ENCODE peak calls at places on chromosomes 3 and 15, in four cellular contexts. F is A673, V is astrocyte of the spinal cord, U is GM23338. E is an unnamed sample.

GRCh38 chr3:18153571-18154173 is 271.5 kb downstream of the SATB1 start:
- DNase-seq in U (peak; percentile 7), F (no peak), V (peak; percentile 66), E (peak; percentile 75)

GRCh38 chr3:43071313-43071893 is 34.5 kb downstream of the POMGNT2 start:
- DNase-seq in U (peak; percentile 74), F (peak; percentile 2), V (no peak), E (no peak)

GRCh38 chr3:191523099-191523498 is 62.1 kb downstream of the PYDC2 start:
- DNase-seq in F (no peak), V (no peak), U (no peak), E (no peak)

GRCh38 chr3:39102504-39103323 is 4.7 kb downstream of the GORASP1 start:
- DNase-seq in V (no peak), U (no peak), F (no peak), E (no peak)

GRCh38 chr15:40150163-40150925 is 10.5 kb upstream of the BUB1B start:
- DNase-seq in V (peak; percentile 63), F (peak; percentile 71), U (no peak), E (peak; percentile 56)

GRCh38 chr3:105869531-105869833 is 670 bp upstream of the CBLB start:
- DNase-seq in U (no peak), F (no peak), V (no peak), E (no peak)

GRCh38 chr3:131973731-131974130 is 61.1 kb downstream of the CPNE4 start:
- DNase-seq in F (peak; percentile 58), V (peak; percentile 77), U (peak; percentile 85), E (no peak)

GRCh38 chr3:2856793-2857135 is 253.4 kb downstream of the IL5RA start:
- DNase-seq in F (no peak), U (no peak), V (no peak), E (no peak)

GRCh38 chr15:25737218-25737643 is 125.9 kb downstream of the ATP10A start:
- DNase-seq in U (no peak), F (no peak), V (peak; percentile 50), E (no peak)

GRCh38 chr15:75532413-75533250 is 46.5 kb downstream of the PTPN9 start:
- DNase-seq in V (peak; percentile 93), F (no peak), U (peak; percentile 83), E (peak; percentile 54)

GRCh38 chr3:108477511-108478147 is 32.8 kb downstream of the MYH15 start:
- DNase-seq in V (peak; percentile 76), U (peak; percentile 78), F (peak; percentile 84), E (peak; percentile 46)

GRCh38 chr3:159852821-159853505 is 135.7 kb upstream of the IL12A start:
- DNase-seq in U (peak; percentile 60), F (no peak), V (peak; percentile 67), E (peak; percentile 27)

GRCh38 chr3:46417120-46417510 is 10.1 kb downstream of the CCRL2 start:
- DNase-seq in V (no peak), F (no peak), U (no peak), E (no peak)

GRCh38 chr15:100169615-100170279 is 172.0 kb downstream of the ADAMTS17 start:
- DNase-seq in V (no peak), F (no peak), U (no peak), E (no peak)

GRCh38 chr3:8069981-8070380 is 431.6 kb upstream of the LMCD1 start:
- DNase-seq in U (no peak), V (peak; percentile 58), F (no peak), E (no peak)

GRCh38 chr3:55569033-55569518 is 82.0 kb upstream of the WNT5A start:
- DNase-seq in V (no peak), U (no peak), F (no peak), E (no peak)

GRCh38 chr15:91345761-91346160 is 245.7 kb downstream of the SV2B start:
- DNase-seq in U (no peak), F (no peak), V (no peak), E (no peak)

GRCh38 chr15:92960996-92961681 is 61.0 kb downstream of the CHD2 start:
- DNase-seq in F (no peak), U (no peak), V (no peak), E (no peak)

GRCh38 chr3:115788921-115789470 is 165.7 kb downstream of the GAP43 start:
- DNase-seq in F (no peak), V (peak; percentile 94), U (no peak), E (peak; percentile 98)

GRCh38 chr3:126149256-126149902 is 31.0 kb downstream of the ALDH1L1 start:
- DNase-seq in F (no peak), U (no peak), V (no peak), E (no peak)

GRCh38 chr3:123096701-123097100 is 29.9 kb downstream of the PDIA5 start:
- DNase-seq in V (peak; percentile 44), U (no peak), F (no peak), E (no peak)

GRCh38 chr3:172166890-172167289 is 127.5 kb downstream of the FNDC3B start:
- DNase-seq in V (no peak), F (no peak), U (no peak), E (no peak)

GRCh38 chr15:40155270-40155910 is 5.5 kb upstream of the BUB1B start:
- DNase-seq in U (peak; percentile 91), V (no peak), F (no peak), E (no peak)

GRCh38 chr3:126216416-126216815 is 36.0 kb upstream of the ALDH1L1 start:
- DNase-seq in V (peak; percentile 19), U (no peak), F (no peak), E (peak; percentile 68)

GRCh38 chr3:177357352-177358084 is 160.2 kb upstream of the TBL1XR1 start:
- DNase-seq in F (peak; percentile 88), V (peak; percentile 88), U (peak; percentile 47), E (peak; percentile 77)

GRCh38 chr15:36863551-36863950 is 236.8 kb downstream of the MEIS2 start:
- DNase-seq in U (no peak), V (peak; percentile 26), F (no peak), E (no peak)

GRCh38 chr3:39404943-39405686 is 1.4 kb upstream of the RPSA start:
- DNase-seq in V (no peak), F (no peak), U (peak; percentile 93), E (no peak)

GRCh38 chr3:183213415-183213814 is 39.6 kb upstream of the B3GNT5 start:
- DNase-seq in U (no peak), V (no peak), F (no peak), E (no peak)

GRCh38 chr3:3560566-3561336 is 238.5 kb upstream of the LRRN1 start:
- DNase-seq in U (no peak), F (no peak), V (peak; percentile 67), E (peak; percentile 17)

GRCh38 chr15:95131071-95131683 is 899.8 kb downstream of the MCTP2 start:
- DNase-seq in F (no peak), V (no peak), U (no peak), E (no peak)

GRCh38 chr3:79178471-79178870 is 589.3 kb downstream of the ROBO1 start:
- DNase-seq in U (no peak), V (no peak), F (no peak), E (no peak)

GRCh38 chr3:39433642-39434041 is 27.1 kb downstream of the RPSA start:
- DNase-seq in V (peak; percentile 57), U (no peak), F (no peak), E (peak; percentile 38)

GRCh38 chr15:92047900-92048299 is 194.4 kb downstream of the SLCO3A1 start:
- DNase-seq in V (no peak), U (no peak), F (no peak), E (no peak)

GRCh38 chr3:12181301-12181700 is 22.6 kb upstream of the TIMP4 start:
- DNase-seq in V (no peak), U (no peak), F (no peak), E (no peak)

GRCh38 chr3:143433787-143434378 is 314.3 kb downstream of the CHST2 start:
- DNase-seq in F (peak; percentile 41), V (no peak), U (peak; percentile 77), E (no peak)
- TF ChIP-seq CTCF in F (peak; percentile 70), V (peak; percentile 43), U (peak; percentile 94), E (peak; percentile 67)

DNA sequence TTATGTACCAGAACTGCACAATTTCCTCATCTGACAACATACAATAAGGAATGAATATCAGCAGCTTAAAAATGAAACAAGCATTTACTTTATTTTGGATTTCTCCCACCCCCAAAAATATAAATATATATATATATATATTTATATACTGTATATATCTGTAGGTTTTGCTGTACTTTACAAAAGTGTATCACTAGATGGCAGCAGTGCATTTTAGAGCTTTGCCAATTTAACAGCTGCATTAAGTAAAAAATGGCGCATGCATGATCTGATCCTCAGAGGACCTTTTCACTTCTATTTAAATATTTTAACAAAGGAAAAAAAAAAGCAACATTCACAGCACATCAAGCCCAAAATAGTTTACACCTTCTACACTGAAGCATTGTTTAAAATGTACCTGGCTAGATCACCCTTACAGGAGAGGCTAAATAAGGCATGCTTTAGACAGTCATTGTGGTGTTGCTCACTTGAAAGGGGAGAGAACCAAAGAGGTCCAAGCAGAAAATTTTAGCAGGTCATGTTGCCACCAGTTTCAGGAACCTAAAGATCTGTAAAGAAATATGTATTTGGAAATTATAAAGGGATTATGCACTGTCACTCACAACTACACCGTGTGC is 72.6 kb downstream of the NPTN start:
- DNase-seq in F (peak; percentile 83), V (peak; percentile 77), U (peak; percentile 77), E (peak; percentile 67)
- TF ChIP-seq CTCF in F (peak; percentile 61), V (peak; percentile 42), U (peak; percentile 46), E (peak; percentile 83)

GRCh38 chr3:62636235-62636826 is 238.9 kb downstream of the CADPS start:
- DNase-seq in F (no peak), V (no peak), U (no peak), E (no peak)

GRCh38 chr3:62638316-62638715 is 236.9 kb downstream of the CADPS start:
- DNase-seq in U (no peak), F (no peak), V (no peak), E (no peak)

GRCh38 chr3:62631471-62631870 is 243.7 kb downstream of the CADPS start:
- DNase-seq in U (no peak), F (no peak), V (no peak), E (no peak)

GRCh38 chr3:62630664-62631063 is 244.6 kb downstream of the CADPS start:
- DNase-seq in V (no peak), U (no peak), F (no peak), E (no peak)

GRCh38 chr3:62632510-62633294 is 242.5 kb downstream of the CADPS start:
- DNase-seq in F (no peak), U (peak; percentile 37), V (no peak), E (no peak)
- TF ChIP-seq CTCF in F (no peak), U (peak; percentile 44), V (no peak), E (peak; percentile 40)

GRCh38 chr15:79168922-79169322 is 78.3 kb upstream of the RASGRF1 start:
- DNase-seq in U (peak; percentile 85), F (peak; percentile 37), V (no peak), E (no peak)
- TF ChIP-seq CTCF in U (peak; percentile 32), F (no peak), V (no peak), E (no peak)

GRCh38 chr15:90340345-90340744 is 11.7 kb upstream of the ZNF774 start:
- DNase-seq in F (no peak), U (peak; percentile 60), V (no peak), E (no peak)
- TF ChIP-seq CTCF in F (no peak), U (peak; percentile 26), V (no peak), E (no peak)

GRCh38 chr3:144167634-144168033 is 196.0 kb downstream of the DIPK2A start:
- DNase-seq in V (no peak), F (no peak), U (no peak), E (no peak)
- TF ChIP-seq CTCF in V (no peak), F (no peak), U (no peak), E (no peak)